ENCODE peak calls at places on chromosomes 3 and 15, in six cellular contexts. One of them, this sample, is unnamed.

GRCh38 chr3:43043071-43043766 is 62.7 kb downstream of the POMGNT2 start:
- DNase-seq in upper lobe of left lung: no peak
- DNase-seq in uterus: no peak
- DNase-seq in HepG2: no peak
- DNase-seq in adrenal gland: no peak
- DNase-seq in HCT116: no peak
- DNase-seq in this sample: no peak

GRCh38 chr3:186949281-186949982 is 19.1 kb downstream of the ST6GAL1 start:
- DNase-seq in upper lobe of left lung: no peak
- DNase-seq in uterus: no peak
- DNase-seq in HepG2: no peak
- DNase-seq in adrenal gland: no peak
- DNase-seq in HCT116: no peak
- DNase-seq in this sample: no peak

GRCh38 chr3:82685761-82686160 is 924.3 kb upstream of the GBE1 start:
- DNase-seq in upper lobe of left lung: no peak
- DNase-seq in uterus: no peak
- DNase-seq in HepG2: no peak
- DNase-seq in adrenal gland: no peak
- DNase-seq in HCT116: no peak
- DNase-seq in this sample: no peak

GRCh38 chr15:81000144-81000625 is 538 bp upstream of the TLNRD1 start:
- DNase-seq in upper lobe of left lung: no peak
- DNase-seq in uterus: no peak
- DNase-seq in HepG2: peak; percentile 27
- DNase-seq in adrenal gland: no peak
- DNase-seq in HCT116: no peak
- DNase-seq in this sample: no peak

GRCh38 chr15:77021803-77022381 is 27.0 kb downstream of the PSTPIP1 start:
- DNase-seq in upper lobe of left lung: no peak
- DNase-seq in uterus: no peak
- DNase-seq in HepG2: no peak
- DNase-seq in adrenal gland: no peak
- DNase-seq in HCT116: no peak
- DNase-seq in this sample: no peak

GRCh38 chr3:126607214-126607908 is 47.6 kb downstream of the TXNRD3 start:
- DNase-seq in upper lobe of left lung: no peak
- DNase-seq in uterus: no peak
- DNase-seq in HepG2: no peak
- DNase-seq in adrenal gland: no peak
- DNase-seq in HCT116: no peak
- DNase-seq in this sample: no peak

GRCh38 chr3:102235679-102236078 is 199.1 kb upstream of the ZPLD1 start:
- DNase-seq in upper lobe of left lung: no peak
- DNase-seq in uterus: no peak
- DNase-seq in HepG2: peak; percentile 11
- DNase-seq in adrenal gland: no peak
- DNase-seq in HCT116: no peak
- DNase-seq in this sample: no peak

GRCh38 chr15:82134426-82134825 is 88.6 kb upstream of the MEX3B start:
- DNase-seq in upper lobe of left lung: no peak
- DNase-seq in uterus: no peak
- DNase-seq in HepG2: no peak
- DNase-seq in adrenal gland: no peak
- DNase-seq in HCT116: no peak
- DNase-seq in this sample: no peak

GRCh38 chr3:31880020-31880419 is 101.0 kb downstream of the OSBPL10 start:
- DNase-seq in upper lobe of left lung: peak; percentile 88
- DNase-seq in uterus: no peak
- DNase-seq in HepG2: peak; percentile 11
- DNase-seq in adrenal gland: peak; percentile 37
- DNase-seq in HCT116: no peak
- DNase-seq in this sample: no peak

GRCh38 chr15:63608989-63609388 is 11.8 kb downstream of the FBXL22 start:
- DNase-seq in upper lobe of left lung: no peak
- DNase-seq in uterus: no peak
- DNase-seq in HepG2: no peak
- DNase-seq in adrenal gland: no peak
- DNase-seq in HCT116: no peak
- DNase-seq in this sample: no peak
- H3K36me3 ChIP-seq in upper lobe of left lung: peaks cover 57% of the 10 kb centered on the region
- H3K36me3 ChIP-seq in uterus: no peaks in the 10 kb centered on the region
- H3K36me3 ChIP-seq in HepG2: peaks cover 2% of the 10 kb centered on the region
- H3K36me3 ChIP-seq in adrenal gland: no peaks in the 10 kb centered on the region
- H3K36me3 ChIP-seq in HCT116: no peaks in the 10 kb centered on the region
- H3K36me3 ChIP-seq in this sample: no peaks in the 10 kb centered on the region

GRCh38 chr3:69324362-69325025 is 61.4 kb downstream of the FRMD4B start:
- DNase-seq in upper lobe of left lung: peak; percentile 37
- DNase-seq in uterus: no peak
- DNase-seq in HepG2: peak; percentile 7
- DNase-seq in adrenal gland: no peak
- DNase-seq in HCT116: no peak
- DNase-seq in this sample: no peak

GRCh38 chr3:69321301-69321986 is 64.4 kb downstream of the FRMD4B start:
- DNase-seq in upper lobe of left lung: peak; percentile 33
- DNase-seq in uterus: no peak
- DNase-seq in HepG2: no peak
- DNase-seq in adrenal gland: no peak
- DNase-seq in HCT116: no peak
- DNase-seq in this sample: no peak

GRCh38 chr3:69323941-69324340 is 61.9 kb downstream of the FRMD4B start:
- DNase-seq in upper lobe of left lung: no peak
- DNase-seq in uterus: no peak
- DNase-seq in HepG2: no peak
- DNase-seq in adrenal gland: no peak
- DNase-seq in HCT116: no peak
- DNase-seq in this sample: no peak

GRCh38 chr3:69320867-69321266 is 65.0 kb downstream of the FRMD4B start:
- DNase-seq in upper lobe of left lung: no peak
- DNase-seq in uterus: no peak
- DNase-seq in HepG2: no peak
- DNase-seq in adrenal gland: peak; percentile 22
- DNase-seq in HCT116: no peak
- DNase-seq in this sample: no peak

GRCh38 chr3:69322110-69322509 is 63.8 kb downstream of the FRMD4B start:
- DNase-seq in upper lobe of left lung: no peak
- DNase-seq in uterus: no peak
- DNase-seq in HepG2: no peak
- DNase-seq in adrenal gland: no peak
- DNase-seq in HCT116: no peak
- DNase-seq in this sample: no peak
- TF ChIP-seq POLR2A in upper lobe of left lung: no peak
- TF ChIP-seq POLR2A in uterus: no peak
- TF ChIP-seq POLR2A in HepG2: no peak
- TF ChIP-seq POLR2A in adrenal gland: no peak
- TF ChIP-seq POLR2A in HCT116: no peak
- TF ChIP-seq POLR2A in this sample: no peak

GRCh38 chr3:172287811-172288477 is 160.3 kb downstream of the GHSR start:
- DNase-seq in upper lobe of left lung: no peak
- DNase-seq in uterus: no peak
- DNase-seq in HepG2: no peak
- DNase-seq in adrenal gland: no peak
- DNase-seq in HCT116: no peak
- DNase-seq in this sample: no peak

GRCh38 chr3:172286554-172287148 is 161.6 kb downstream of the GHSR start:
- DNase-seq in upper lobe of left lung: peak; percentile 31
- DNase-seq in uterus: no peak
- DNase-seq in HepG2: no peak
- DNase-seq in adrenal gland: no peak
- DNase-seq in HCT116: no peak
- DNase-seq in this sample: no peak

GRCh38 chr3:172290457-172290856 is 157.8 kb downstream of the GHSR start:
- DNase-seq in upper lobe of left lung: no peak
- DNase-seq in uterus: no peak
- DNase-seq in HepG2: no peak
- DNase-seq in adrenal gland: no peak
- DNase-seq in HCT116: no peak
- DNase-seq in this sample: no peak

GRCh38 chr3:172289583-172289982 is 158.7 kb downstream of the GHSR start:
- DNase-seq in upper lobe of left lung: no peak
- DNase-seq in uterus: peak; percentile 28
- DNase-seq in HepG2: no peak
- DNase-seq in adrenal gland: no peak
- DNase-seq in HCT116: no peak
- DNase-seq in this sample: no peak

DNA sequence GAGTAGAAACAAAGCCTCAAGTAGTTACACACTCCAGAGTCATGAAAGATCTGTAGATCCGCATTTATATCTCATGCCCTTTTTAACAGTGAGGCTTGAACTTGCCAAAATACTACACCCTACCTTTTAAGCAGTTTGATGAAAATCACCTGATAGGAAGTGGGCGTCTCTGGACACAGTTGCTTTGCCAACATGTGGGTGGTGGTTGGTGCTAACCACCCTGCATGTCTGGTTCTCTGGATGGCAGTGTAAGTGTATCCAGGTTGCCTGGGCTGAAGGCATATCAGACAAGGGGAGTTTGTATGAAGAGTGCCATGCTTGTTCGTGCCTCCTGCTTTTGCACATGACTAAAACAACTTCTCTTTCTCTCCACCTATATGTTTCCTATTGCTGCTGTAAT is 159.6 kb downstream of the GHSR start:
- DNase-seq in upper lobe of left lung: no peak
- DNase-seq in uterus: no peak
- DNase-seq in HepG2: no peak
- DNase-seq in adrenal gland: no peak
- DNase-seq in HCT116: no peak
- DNase-seq in this sample: no peak
- H3K36me3 ChIP-seq in upper lobe of left lung: peaks cover 34% of the 10 kb centered on the region
- H3K36me3 ChIP-seq in uterus: no peaks in the 10 kb centered on the region
- H3K36me3 ChIP-seq in HepG2: peaks cover 36% of the 10 kb centered on the region
- H3K36me3 ChIP-seq in adrenal gland: no peaks in the 10 kb centered on the region
- H3K36me3 ChIP-seq in HCT116: no peaks in the 10 kb centered on the region
- H3K36me3 ChIP-seq in this sample: no peaks in the 10 kb centered on the region

DNA sequence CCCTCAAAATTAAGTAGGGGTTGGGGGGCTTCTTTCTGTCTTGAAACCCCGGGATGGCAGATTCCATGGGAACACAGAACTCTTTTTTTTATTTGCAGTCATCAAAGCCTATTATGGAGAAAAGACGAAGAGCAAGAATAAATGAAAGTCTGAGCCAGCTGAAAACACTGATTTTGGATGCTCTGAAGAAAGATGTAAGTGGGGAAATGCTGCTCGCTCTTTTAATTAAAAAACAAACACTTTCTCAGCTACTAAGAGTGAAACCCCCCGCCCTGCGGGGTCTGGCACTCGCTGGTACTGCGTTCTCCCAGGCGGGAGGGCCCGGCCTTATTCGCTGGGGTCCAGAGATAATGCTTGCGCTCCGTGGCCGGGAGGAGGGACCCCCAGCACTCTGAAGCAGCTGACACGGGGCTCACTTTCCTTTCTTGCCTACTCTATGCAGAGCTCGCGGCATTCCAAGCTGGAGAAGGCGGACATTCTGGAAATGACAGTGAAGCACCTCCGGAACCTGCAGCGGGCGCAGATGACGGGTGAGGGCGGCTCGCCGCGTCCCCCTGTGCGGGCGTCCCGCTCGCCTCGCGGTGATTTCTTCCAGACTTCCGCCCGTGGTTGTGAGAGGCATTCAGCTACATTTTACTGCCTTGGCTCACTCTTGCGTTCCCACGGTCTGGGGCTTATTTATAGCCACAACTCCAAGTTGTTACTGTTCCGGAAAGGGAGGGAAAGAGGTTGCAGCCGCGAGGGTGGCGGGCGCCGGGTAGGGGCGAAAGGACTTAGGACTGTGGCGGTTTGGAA is 768 bp downstream of the HES1 start:
- DNase-seq in upper lobe of left lung: peak; percentile 40
- DNase-seq in uterus: no peak
- DNase-seq in HepG2: peak; percentile 14
- DNase-seq in adrenal gland: peak; percentile 74
- DNase-seq in HCT116: no peak
- DNase-seq in this sample: peak; percentile 46
- TF ChIP-seq POLR2A in upper lobe of left lung: no peak
- TF ChIP-seq POLR2A in uterus: no peak
- TF ChIP-seq POLR2A in HepG2: no peak
- TF ChIP-seq POLR2A in adrenal gland: no peak
- TF ChIP-seq POLR2A in HCT116: no peak
- TF ChIP-seq POLR2A in this sample: no peak

DNA sequence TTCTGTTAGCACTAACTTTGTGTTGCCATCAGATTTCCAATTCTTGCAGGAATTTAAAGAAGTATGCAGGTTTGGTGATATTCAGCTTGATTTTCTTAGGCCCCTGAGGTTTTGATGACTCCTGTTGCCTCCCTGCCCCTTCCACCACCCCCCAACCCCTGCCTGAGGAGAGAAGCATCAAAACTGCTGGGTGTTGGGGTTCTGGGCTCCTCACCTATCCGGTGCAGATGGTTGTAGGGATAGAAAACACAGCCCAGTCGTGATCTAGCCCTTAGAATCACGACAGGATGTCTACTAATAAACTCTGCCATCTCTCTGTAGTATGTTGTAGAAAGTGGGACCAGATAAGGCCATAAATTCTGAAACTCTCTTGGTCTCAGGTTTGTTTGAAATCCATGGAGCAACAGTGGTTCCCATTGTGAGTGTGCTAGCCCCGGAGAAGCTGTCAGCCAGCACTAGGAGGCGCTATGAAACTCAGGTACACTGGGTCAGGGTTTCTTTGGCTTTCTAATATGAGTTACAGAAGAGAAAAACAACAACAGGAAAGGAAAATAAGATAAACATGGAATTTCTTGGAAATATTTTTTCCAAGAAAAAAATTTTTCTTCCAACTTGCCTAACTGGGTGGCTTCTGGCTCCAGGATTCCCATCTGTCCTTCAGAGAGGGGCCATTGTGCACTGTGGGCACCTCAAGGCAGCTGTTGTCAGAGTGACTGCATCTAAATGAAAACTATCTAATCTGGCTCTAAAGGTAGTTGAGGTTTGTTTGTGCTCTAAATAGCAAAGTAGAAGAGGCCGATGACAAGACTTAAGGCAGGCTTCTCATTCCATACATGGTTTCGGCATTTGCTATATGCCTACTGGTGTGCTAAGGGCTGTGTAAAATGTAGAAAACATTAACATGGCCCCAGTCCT is 8.7 kb downstream of the SRP14 start:
- DNase-seq in upper lobe of left lung: no peak
- DNase-seq in uterus: no peak
- DNase-seq in HepG2: peak; percentile 50
- DNase-seq in adrenal gland: no peak
- DNase-seq in HCT116: no peak
- DNase-seq in this sample: no peak
- H3K36me3 ChIP-seq in upper lobe of left lung: peaks cover 97% of the 10 kb centered on the region
- H3K36me3 ChIP-seq in uterus: no peaks in the 10 kb centered on the region
- H3K36me3 ChIP-seq in HepG2: peaks cover 26% of the 10 kb centered on the region
- H3K36me3 ChIP-seq in adrenal gland: no peaks in the 10 kb centered on the region
- H3K36me3 ChIP-seq in HCT116: peaks cover 39% of the 10 kb centered on the region
- H3K36me3 ChIP-seq in this sample: peaks cover 4% of the 10 kb centered on the region

GRCh38 chr3:49609314-49609713 is 55.0 kb downstream of the BSN start:
- DNase-seq in upper lobe of left lung: no peak
- DNase-seq in uterus: no peak
- DNase-seq in HepG2: no peak
- DNase-seq in adrenal gland: no peak
- DNase-seq in HCT116: no peak
- DNase-seq in this sample: no peak
- TF ChIP-seq POLR2A in upper lobe of left lung: no peak
- TF ChIP-seq POLR2A in uterus: no peak
- TF ChIP-seq POLR2A in HepG2: no peak
- TF ChIP-seq POLR2A in adrenal gland: no peak
- TF ChIP-seq POLR2A in HCT116: no peak
- TF ChIP-seq POLR2A in this sample: no peak

This sample was measured in prostate gland.